ENCODE peak calls at places on chromosomes 5 and 9, in nine cellular contexts. L is NCI-H82, T is coronary artery, H is T-helper 9 cell, J is HEK293T, Z is cardiac muscle cell, O is endothelial cell, N is HFF-Myc, R is neuronal stem cell. U is an unnamed sample.

GRCh38 chr9:30673132-30673531 is 1711.3 kb upstream of the ACO1 start:
- DNase-seq in L (no peak), O (no peak), R (no peak), N (no peak), Z (no peak), H (no peak), T (no peak), J (no peak), U (no peak)

GRCh38 chr9:92747459-92748232 is 17.0 kb downstream of the BICD2 start:
- DNase-seq in H (no peak), N (no peak), J (no peak), Z (no peak), T (peak; percentile 64), R (no peak), O (no peak), L (no peak), U (peak; percentile 40)

GRCh38 chr9:16551692-16552091 is 318.8 kb downstream of the BNC2 start:
- DNase-seq in H (no peak), R (no peak), L (no peak), N (no peak), Z (no peak), J (no peak), T (no peak), O (no peak), U (no peak)

GRCh38 chr5:58462154-58462553 is 2.3 kb upstream of the PLK2 start:
- DNase-seq in H (no peak), J (no peak), Z (no peak), L (no peak), N (no peak), R (no peak), O (no peak), T (no peak), U (no peak)

GRCh38 chr5:72018158-72018803 is 89.0 kb upstream of the MAP1B start:
- DNase-seq in J (peak; percentile 60), N (peak; percentile 86), T (no peak), L (peak; percentile 78), Z (peak; percentile 27), R (no peak), O (peak; percentile 56), H (peak; percentile 45), U (peak; percentile 73)

GRCh38 chr5:145981612-145982571 is 45.5 kb downstream of the SH3RF2 start:
- DNase-seq in Z (no peak), H (no peak), T (no peak), N (no peak), R (no peak), O (no peak), L (no peak), J (no peak), U (no peak)

GRCh38 chr5:71681282-71681681 is 37.8 kb upstream of the CARTPT start:
- DNase-seq in H (no peak), T (no peak), J (no peak), N (no peak), R (no peak), L (no peak), O (no peak), Z (no peak), U (peak; percentile 57)

GRCh38 chr5:132470596-132470995 is 20.0 kb downstream of the IRF1 start:
- DNase-seq in O (no peak), H (no peak), J (no peak), L (no peak), N (no peak), R (no peak), Z (no peak), T (no peak), U (no peak)

GRCh38 chr9:95083086-95083768 is 234.3 kb downstream of the FANCC start:
- DNase-seq in T (no peak), N (no peak), H (no peak), R (no peak), L (no peak), Z (no peak), J (no peak), O (no peak), U (no peak)